ENCODE peak calls at places on chromosome 17, in nine cellular contexts. One of them, this sample, is unnamed.

GRCh38 chr17:8397636-8398035 is at the start of gene RNF222:
- DNase-seq in CD8-positive, alpha-beta T cell: no peak
- DNase-seq in SW 1271: no peak
- DNase-seq in stimulated activated CD4-positive, alpha-beta T cell treated with anti-CD3 and anti-CD28 coated beads, Interleukin-2, amount 100 ng/mL, for 48 hours: no peak
- DNase-seq in SK-N-DZ: no peak
- DNase-seq in NCI-H748 treated with DMSO at 0.1 percent for 48 hours: no peak
- DNase-seq in D341Med: no peak
- DNase-seq in effector CD8-positive, alpha-beta T cell: no peak
- DNase-seq in AG10803: no peak
- DNase-seq in this sample: no peak

GRCh38 chr17:29592850-29593545 is at the start of gene ANKRD13B:
- DNase-seq in AG10803: no peak
- DNase-seq in D341Med: peak
- DNase-seq in effector CD8-positive, alpha-beta T cell: no peak
- DNase-seq in NCI-H748 treated with DMSO at 0.1 percent for 48 hours: peak
- DNase-seq in SK-N-DZ: peak
- DNase-seq in stimulated activated CD4-positive, alpha-beta T cell treated with anti-CD3 and anti-CD28 coated beads, Interleukin-2, amount 100 ng/mL, for 48 hours: peak
- DNase-seq in SW 1271: no peak
- DNase-seq in CD8-positive, alpha-beta T cell: peak
- DNase-seq in this sample: peak

GRCh38 chr17:67359960-67360817 is 6.2 kb downstream of the PSMD12 start:
- DNase-seq in SK-N-DZ: no peak
- DNase-seq in SW 1271: no peak
- DNase-seq in stimulated activated CD4-positive, alpha-beta T cell treated with anti-CD3 and anti-CD28 coated beads, Interleukin-2, amount 100 ng/mL, for 48 hours: no peak
- DNase-seq in D341Med: peak
- DNase-seq in effector CD8-positive, alpha-beta T cell: peak
- DNase-seq in AG10803: peak
- DNase-seq in NCI-H748 treated with DMSO at 0.1 percent for 48 hours: no peak
- DNase-seq in CD8-positive, alpha-beta T cell: peak
- DNase-seq in this sample: peak

GRCh38 chr17:76141212-76142043 is at the start of gene FOXJ1:
- DNase-seq in SW 1271: peak
- DNase-seq in D341Med: peak
- DNase-seq in stimulated activated CD4-positive, alpha-beta T cell treated with anti-CD3 and anti-CD28 coated beads, Interleukin-2, amount 100 ng/mL, for 48 hours: peak
- DNase-seq in CD8-positive, alpha-beta T cell: peak
- DNase-seq in AG10803: peak
- DNase-seq in SK-N-DZ: peak
- DNase-seq in effector CD8-positive, alpha-beta T cell: peak
- DNase-seq in NCI-H748 treated with DMSO at 0.1 percent for 48 hours: peak
- DNase-seq in this sample: peak

GRCh38 chr17:74566132-74566753 is 1.1 kb downstream of the CD300H start:
- DNase-seq in AG10803: peak
- DNase-seq in SK-N-DZ: peak
- DNase-seq in SW 1271: peak
- DNase-seq in CD8-positive, alpha-beta T cell: peak
- DNase-seq in D341Med: peak
- DNase-seq in effector CD8-positive, alpha-beta T cell: no peak
- DNase-seq in stimulated activated CD4-positive, alpha-beta T cell treated with anti-CD3 and anti-CD28 coated beads, Interleukin-2, amount 100 ng/mL, for 48 hours: peak
- DNase-seq in NCI-H748 treated with DMSO at 0.1 percent for 48 hours: no peak
- DNase-seq in this sample: no peak

GRCh38 chr17:20944014-20944905 is 98.6 kb downstream of the USP22 start:
- DNase-seq in effector CD8-positive, alpha-beta T cell: no peak
- DNase-seq in SK-N-DZ: peak
- DNase-seq in D341Med: peak
- DNase-seq in AG10803: no peak
- DNase-seq in stimulated activated CD4-positive, alpha-beta T cell treated with anti-CD3 and anti-CD28 coated beads, Interleukin-2, amount 100 ng/mL, for 48 hours: peak
- DNase-seq in CD8-positive, alpha-beta T cell: no peak
- DNase-seq in NCI-H748 treated with DMSO at 0.1 percent for 48 hours: peak
- DNase-seq in SW 1271: no peak
- DNase-seq in this sample: no peak

GRCh38 chr17:8162997-8163977 is 539 bp upstream of the VAMP2 start:
- DNase-seq in NCI-H748 treated with DMSO at 0.1 percent for 48 hours: no peak
- DNase-seq in CD8-positive, alpha-beta T cell: peak
- DNase-seq in SW 1271: no peak
- DNase-seq in SK-N-DZ: peak
- DNase-seq in stimulated activated CD4-positive, alpha-beta T cell treated with anti-CD3 and anti-CD28 coated beads, Interleukin-2, amount 100 ng/mL, for 48 hours: no peak
- DNase-seq in effector CD8-positive, alpha-beta T cell: no peak
- DNase-seq in D341Med: peak
- DNase-seq in AG10803: no peak
- DNase-seq in this sample: no peak

GRCh38 chr17:7513850-7514419 is 29.8 kb downstream of the POLR2A start:
- DNase-seq in NCI-H748 treated with DMSO at 0.1 percent for 48 hours: no peak
- DNase-seq in effector CD8-positive, alpha-beta T cell: no peak
- DNase-seq in AG10803: no peak
- DNase-seq in D341Med: no peak
- DNase-seq in SW 1271: no peak
- DNase-seq in CD8-positive, alpha-beta T cell: no peak
- DNase-seq in SK-N-DZ: no peak
- DNase-seq in stimulated activated CD4-positive, alpha-beta T cell treated with anti-CD3 and anti-CD28 coated beads, Interleukin-2, amount 100 ng/mL, for 48 hours: no peak
- DNase-seq in this sample: no peak

GRCh38 chr17:66541461-66542182 is 239.2 kb downstream of the PRKCA start:
- DNase-seq in NCI-H748 treated with DMSO at 0.1 percent for 48 hours: no peak
- DNase-seq in D341Med: no peak
- DNase-seq in AG10803: no peak
- DNase-seq in stimulated activated CD4-positive, alpha-beta T cell treated with anti-CD3 and anti-CD28 coated beads, Interleukin-2, amount 100 ng/mL, for 48 hours: no peak
- DNase-seq in SW 1271: no peak
- DNase-seq in CD8-positive, alpha-beta T cell: no peak
- DNase-seq in effector CD8-positive, alpha-beta T cell: no peak
- DNase-seq in SK-N-DZ: no peak
- DNase-seq in this sample: peak

GRCh38 chr17:80133626-80133970 is 13.3 kb downstream of the EIF4A3 start:
- DNase-seq in NCI-H748 treated with DMSO at 0.1 percent for 48 hours: no peak
- DNase-seq in CD8-positive, alpha-beta T cell: no peak
- DNase-seq in SW 1271: no peak
- DNase-seq in stimulated activated CD4-positive, alpha-beta T cell treated with anti-CD3 and anti-CD28 coated beads, Interleukin-2, amount 100 ng/mL, for 48 hours: no peak
- DNase-seq in D341Med: no peak
- DNase-seq in effector CD8-positive, alpha-beta T cell: no peak
- DNase-seq in SK-N-DZ: no peak
- DNase-seq in AG10803: no peak
- DNase-seq in this sample: no peak

GRCh38 chr17:53629188-53629587 is 193.5 kb upstream of the KIF2B start:
- DNase-seq in NCI-H748 treated with DMSO at 0.1 percent for 48 hours: no peak
- DNase-seq in stimulated activated CD4-positive, alpha-beta T cell treated with anti-CD3 and anti-CD28 coated beads, Interleukin-2, amount 100 ng/mL, for 48 hours: no peak
- DNase-seq in CD8-positive, alpha-beta T cell: no peak
- DNase-seq in AG10803: no peak
- DNase-seq in D341Med: no peak
- DNase-seq in SK-N-DZ: no peak
- DNase-seq in effector CD8-positive, alpha-beta T cell: no peak
- DNase-seq in SW 1271: no peak
- DNase-seq in this sample: peak

GRCh38 chr17:44548714-44549230 is 8.5 kb upstream of the FZD2 start:
- DNase-seq in SW 1271: no peak
- DNase-seq in stimulated activated CD4-positive, alpha-beta T cell treated with anti-CD3 and anti-CD28 coated beads, Interleukin-2, amount 100 ng/mL, for 48 hours: no peak
- DNase-seq in D341Med: no peak
- DNase-seq in CD8-positive, alpha-beta T cell: no peak
- DNase-seq in NCI-H748 treated with DMSO at 0.1 percent for 48 hours: no peak
- DNase-seq in effector CD8-positive, alpha-beta T cell: no peak
- DNase-seq in AG10803: no peak
- DNase-seq in SK-N-DZ: no peak
- DNase-seq in this sample: no peak